ENCODE peak calls at places on chromosomes 11 and 22, in four cellular contexts. One of them, this sample, is unnamed.

GRCh38 chr22:30000566-30000965 is 79.7 kb upstream of the HORMAD2 start:
- DNase-seq in H9: no peak
- DNase-seq in IMR-90: peak; percentile 82
- DNase-seq in H1: no peak
- DNase-seq in this sample: no peak

GRCh38 chr22:44316393-44317162 is 3.8 kb upstream of the SHISAL1 start:
- DNase-seq in H9: no peak
- DNase-seq in IMR-90: no peak
- DNase-seq in H1: no peak
- DNase-seq in this sample: no peak

GRCh38 chr22:46843691-46844297 is 81.3 kb downstream of the TBC1D22A start:
- DNase-seq in H9: no peak
- DNase-seq in IMR-90: peak; percentile 45
- DNase-seq in H1: peak; percentile 29
- DNase-seq in this sample: no peak

GRCh38 chr11:120183701-120184141 is 27.1 kb upstream of the OAF start:
- DNase-seq in H9: no peak
- DNase-seq in IMR-90: no peak
- DNase-seq in H1: peak; percentile 23
- DNase-seq in this sample: no peak

GRCh38 chr11:17496406-17496805 is 19.8 kb upstream of the ABCC8 start:
- DNase-seq in H9: no peak
- DNase-seq in IMR-90: no peak
- DNase-seq in H1: no peak
- DNase-seq in this sample: no peak

GRCh38 chr22:41654322-41654721 is 33.2 kb downstream of the XRCC6 start:
- DNase-seq in H9: no peak
- DNase-seq in IMR-90: no peak
- DNase-seq in H1: no peak
- DNase-seq in this sample: no peak

GRCh38 chr22:44724416-44724815 is 22.4 kb downstream of the PRR5 start:
- DNase-seq in H9: no peak
- DNase-seq in IMR-90: no peak
- DNase-seq in H1: no peak
- DNase-seq in this sample: peak; percentile 45

GRCh38 chr11:128937480-128937879 is 5.2 kb downstream of the TP53AIP1 start:
- DNase-seq in H9: no peak
- DNase-seq in IMR-90: no peak
- DNase-seq in H1: no peak
- DNase-seq in this sample: no peak

GRCh38 chr22:43740587-43741270 is 71.4 kb downstream of the EFCAB6 start:
- DNase-seq in H9: no peak
- DNase-seq in IMR-90: no peak
- DNase-seq in H1: no peak
- DNase-seq in this sample: no peak

GRCh38 chr22:40525250-40525884 is 111.2 kb downstream of the MRTFA start:
- DNase-seq in H9: peak; percentile 43
- DNase-seq in IMR-90: peak; percentile 46
- DNase-seq in H1: peak; percentile 71
- DNase-seq in this sample: peak; percentile 61

GRCh38 chr11:28104984-28105383 is 3.0 kb downstream of the KIF18A start:
- DNase-seq in H9: no peak
- DNase-seq in IMR-90: no peak
- DNase-seq in H1: no peak
- DNase-seq in this sample: no peak

GRCh38 chr11:9571071-9571765 is 2.3 kb upstream of the WEE1 start:
- DNase-seq in H9: no peak
- DNase-seq in IMR-90: no peak
- DNase-seq in H1: no peak
- DNase-seq in this sample: no peak
- H3K4me2 ChIP-seq in H9: no peak overlapping the region
- H3K4me2 ChIP-seq in IMR-90: no peak overlapping the region
- H3K4me2 ChIP-seq in H1: no peak overlapping the region
- H3K4me2 ChIP-seq in this sample: no peak overlapping the region

GRCh38 chr11:1881442-1882264 is 10.0 kb downstream of the PRR33 start:
- DNase-seq in H9: peak; percentile 24
- DNase-seq in IMR-90: no peak
- DNase-seq in H1: no peak
- DNase-seq in this sample: no peak
- H4K5ac ChIP-seq in H9: no peak overlapping the region
- H4K5ac ChIP-seq in IMR-90: no peak overlapping the region
- H4K5ac ChIP-seq in H1: no peak overlapping the region
- H4K5ac ChIP-seq in this sample: no peak overlapping the region

GRCh38 chr22:20904980-20905355 is 12.2 kb upstream of the CRKL start:
- DNase-seq in H9: no peak
- DNase-seq in IMR-90: no peak
- DNase-seq in H1: no peak
- DNase-seq in this sample: no peak

GRCh38 chr22:20899827-20900423 is 17.3 kb upstream of the CRKL start:
- DNase-seq in H9: no peak
- DNase-seq in IMR-90: no peak
- DNase-seq in H1: no peak
- DNase-seq in this sample: no peak

GRCh38 chr22:20904008-20904979 is 12.9 kb upstream of the CRKL start:
- DNase-seq in H9: no peak
- DNase-seq in IMR-90: peak; percentile 99
- DNase-seq in H1: no peak
- DNase-seq in this sample: no peak

GRCh38 chr22:20905415-20906386 is 11.5 kb upstream of the CRKL start:
- DNase-seq in H9: no peak
- DNase-seq in IMR-90: no peak
- DNase-seq in H1: no peak
- DNase-seq in this sample: no peak

GRCh38 chr22:20903093-20903492 is 14.1 kb upstream of the CRKL start:
- DNase-seq in H9: no peak
- DNase-seq in IMR-90: no peak
- DNase-seq in H1: no peak
- DNase-seq in this sample: no peak
- H3K56ac ChIP-seq in H9: no peak overlapping the region
- H3K56ac ChIP-seq in IMR-90: no peak overlapping the region
- H3K56ac ChIP-seq in H1: no peak overlapping the region
- H3K56ac ChIP-seq in this sample: no peak overlapping the region

GRCh38 chr11:20047755-20048154 is 112.5 kb downstream of the DBX1 start:
- DNase-seq in H9: no peak
- DNase-seq in IMR-90: no peak
- DNase-seq in H1: no peak
- DNase-seq in this sample: no peak

GRCh38 chr11:20050048-20050447 is 110.2 kb downstream of the DBX1 start:
- DNase-seq in H9: no peak
- DNase-seq in IMR-90: no peak
- DNase-seq in H1: no peak
- DNase-seq in this sample: no peak

GRCh38 chr11:20048246-20048645 is 112.0 kb downstream of the DBX1 start:
- DNase-seq in H9: no peak
- DNase-seq in IMR-90: peak; percentile 63
- DNase-seq in H1: no peak
- DNase-seq in this sample: no peak

GRCh38 chr11:20049231-20049630 is 111.0 kb downstream of the DBX1 start:
- DNase-seq in H9: no peak
- DNase-seq in IMR-90: no peak
- DNase-seq in H1: no peak
- DNase-seq in this sample: no peak

GRCh38 chr11:20048707-20049106 is 111.6 kb downstream of the DBX1 start:
- DNase-seq in H9: no peak
- DNase-seq in IMR-90: no peak
- DNase-seq in H1: no peak
- DNase-seq in this sample: no peak
- H3K4me2 ChIP-seq in H9: no peak overlapping the region
- H3K4me2 ChIP-seq in IMR-90: no peak overlapping the region
- H3K4me2 ChIP-seq in H1: no peak overlapping the region
- H3K4me2 ChIP-seq in this sample: no peak overlapping the region

DNA sequence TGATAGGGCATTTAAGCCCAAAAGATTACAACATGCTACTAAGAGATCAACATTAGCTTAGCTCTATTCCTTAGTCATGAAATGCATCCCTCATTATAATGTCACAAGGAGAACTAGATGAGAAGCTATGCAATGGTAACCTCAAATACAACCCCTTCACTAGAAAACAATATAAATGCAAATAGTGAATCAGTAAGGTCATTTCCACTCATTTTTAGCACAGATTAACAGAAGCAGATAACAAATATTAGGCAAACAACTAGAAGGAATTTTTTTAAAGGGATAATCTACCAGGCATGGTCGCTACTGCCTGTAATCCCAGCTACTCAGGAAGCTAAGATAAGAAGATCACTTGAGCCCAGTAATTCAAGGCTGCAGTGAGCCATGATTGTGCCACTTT is 28.2 kb downstream of the SIK3 start:
- DNase-seq in H9: no peak
- DNase-seq in IMR-90: peak; percentile 24
- DNase-seq in H1: no peak
- DNase-seq in this sample: peak; percentile 77
- H4K5ac ChIP-seq in H9: no peak overlapping the region
- H4K5ac ChIP-seq in IMR-90: no peak overlapping the region
- H4K5ac ChIP-seq in H1: no peak overlapping the region
- H4K5ac ChIP-seq in this sample: no peak overlapping the region

GRCh38 chr11:9203715-9204311 is 61.3 kb downstream of the DENND5A start:
- DNase-seq in H9: peak; percentile 41
- DNase-seq in IMR-90: no peak
- DNase-seq in H1: no peak
- DNase-seq in this sample: peak; percentile 63

GRCh38 chr11:9201372-9202162 is 63.6 kb downstream of the DENND5A start:
- DNase-seq in H9: no peak
- DNase-seq in IMR-90: no peak
- DNase-seq in H1: no peak
- DNase-seq in this sample: no peak

GRCh38 chr11:9205596-9205995 is 59.6 kb downstream of the DENND5A start:
- DNase-seq in H9: no peak
- DNase-seq in IMR-90: no peak
- DNase-seq in H1: no peak
- DNase-seq in this sample: no peak

GRCh38 chr11:9200471-9200870 is 64.7 kb downstream of the DENND5A start:
- DNase-seq in H9: no peak
- DNase-seq in IMR-90: no peak
- DNase-seq in H1: no peak
- DNase-seq in this sample: peak; percentile 27
- H3K56ac ChIP-seq in H9: no peak overlapping the region
- H3K56ac ChIP-seq in IMR-90: no peak overlapping the region
- H3K56ac ChIP-seq in H1: no peak overlapping the region
- H3K56ac ChIP-seq in this sample: no peak overlapping the region

DNA sequence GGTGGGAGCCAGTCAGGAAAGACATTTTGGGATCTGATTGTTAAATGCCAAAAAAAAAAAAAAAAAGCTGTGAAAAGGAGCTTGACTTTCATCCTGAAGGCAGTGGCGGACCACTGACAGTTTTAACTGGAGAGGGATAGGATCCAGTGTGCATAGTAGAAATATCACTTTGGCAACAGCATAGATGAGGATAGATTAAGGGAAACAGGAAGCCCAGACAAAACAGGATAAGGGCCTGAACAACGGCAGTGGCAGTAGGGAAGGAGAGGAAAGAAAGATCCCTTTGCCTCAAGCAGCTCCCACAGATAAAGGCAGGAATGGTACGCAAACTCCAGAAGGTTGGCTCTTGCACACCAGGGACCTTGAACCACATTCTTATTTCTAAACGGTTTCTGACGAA is 99.3 kb downstream of the GAB2 start:
- DNase-seq in H9: no peak
- DNase-seq in IMR-90: no peak
- DNase-seq in H1: no peak
- DNase-seq in this sample: no peak
- H3K4me2 ChIP-seq in H9: no peak overlapping the region
- H3K4me2 ChIP-seq in IMR-90: no peak overlapping the region
- H3K4me2 ChIP-seq in H1: peak overlapping the region; percentile 8
- H3K4me2 ChIP-seq in this sample: no peak overlapping the region

DNA sequence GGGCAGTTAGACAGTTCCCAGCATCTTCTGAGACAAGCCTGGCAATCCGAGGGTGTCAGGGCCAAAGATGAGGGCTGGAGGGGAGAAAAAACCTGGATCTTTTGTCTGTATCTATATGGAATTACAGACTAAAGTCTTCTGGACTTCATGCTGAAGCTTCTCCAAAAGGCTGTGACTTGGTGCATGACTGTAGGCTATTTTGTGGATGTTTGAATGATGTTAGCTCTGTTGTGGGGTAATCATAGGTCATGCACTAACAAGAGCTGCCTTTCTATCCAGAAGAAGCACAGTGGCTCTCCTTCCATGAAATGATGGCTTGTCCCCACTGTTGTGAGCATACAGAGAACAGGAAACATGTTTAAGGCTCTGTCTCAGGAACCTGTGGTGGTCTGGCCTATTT is 263.3 kb upstream of the PLET1 start:
- DNase-seq in H9: no peak
- DNase-seq in IMR-90: no peak
- DNase-seq in H1: no peak
- DNase-seq in this sample: no peak
- H4K5ac ChIP-seq in H9: no peak overlapping the region
- H4K5ac ChIP-seq in IMR-90: no peak overlapping the region
- H4K5ac ChIP-seq in H1: no peak overlapping the region
- H4K5ac ChIP-seq in this sample: no peak overlapping the region

This sample was measured in mesendoderm.